ENCODE peak calls at places on chromosomes 12 and 14, in six cellular contexts. One of them, this sample, is unnamed.

GRCh38 chr14:104691546-104692260 is 2.3 kb downstream of the INF2 start:
- DNase-seq in heart right ventricle: no peak
- DNase-seq in heart left ventricle: no peak
- DNase-seq in mammary epithelial cell: no peak
- DNase-seq in endothelial cell of umbilical vein: no peak
- DNase-seq in endodermal cell: no peak
- DNase-seq in this sample: no peak

GRCh38 chr12:131892711-131893604 is 1.5 kb upstream of the ULK1 start:
- DNase-seq in heart right ventricle: no peak
- DNase-seq in heart left ventricle: no peak
- DNase-seq in mammary epithelial cell: no peak
- DNase-seq in endothelial cell of umbilical vein: no peak
- DNase-seq in endodermal cell: peak; percentile 67
- DNase-seq in this sample: no peak

GRCh38 chr12:23472329-23472971 is 477.0 kb downstream of the SOX5 start:
- DNase-seq in heart right ventricle: no peak
- DNase-seq in heart left ventricle: no peak
- DNase-seq in mammary epithelial cell: peak; percentile 89
- DNase-seq in endothelial cell of umbilical vein: no peak
- DNase-seq in endodermal cell: peak; percentile 73
- DNase-seq in this sample: no peak

GRCh38 chr14:68547305-68548193 is 245.3 kb downstream of the ZFP36L1 start:
- DNase-seq in heart right ventricle: peak; percentile 62
- DNase-seq in heart left ventricle: peak; percentile 56
- DNase-seq in mammary epithelial cell: peak; percentile 99
- DNase-seq in endothelial cell of umbilical vein: no peak
- DNase-seq in endodermal cell: no peak
- DNase-seq in this sample: peak; percentile 56

GRCh38 chr12:108821407-108822397 is 35.7 kb downstream of the SSH1 start:
- DNase-seq in heart right ventricle: no peak
- DNase-seq in heart left ventricle: no peak
- DNase-seq in mammary epithelial cell: peak; percentile 40
- DNase-seq in endothelial cell of umbilical vein: no peak
- DNase-seq in endodermal cell: no peak
- DNase-seq in this sample: no peak

GRCh38 chr14:57526942-57527341 is 33.3 kb upstream of the CCDC198 start:
- DNase-seq in heart right ventricle: no peak
- DNase-seq in heart left ventricle: no peak
- DNase-seq in mammary epithelial cell: no peak
- DNase-seq in endothelial cell of umbilical vein: no peak
- DNase-seq in endodermal cell: peak; percentile 86
- DNase-seq in this sample: peak; percentile 35

GRCh38 chr12:11577658-11578260 is 71.7 kb upstream of the ETV6 start:
- DNase-seq in heart right ventricle: no peak
- DNase-seq in heart left ventricle: no peak
- DNase-seq in mammary epithelial cell: peak; percentile 57
- DNase-seq in endothelial cell of umbilical vein: no peak
- DNase-seq in endodermal cell: no peak
- DNase-seq in this sample: no peak

GRCh38 chr12:57864811-57865751 is 18.6 kb upstream of the CTDSP2 start:
- DNase-seq in heart right ventricle: peak; percentile 77
- DNase-seq in heart left ventricle: peak; percentile 80
- DNase-seq in mammary epithelial cell: peak; percentile 74
- DNase-seq in endothelial cell of umbilical vein: peak; percentile 81
- DNase-seq in endodermal cell: peak; percentile 89
- DNase-seq in this sample: peak; percentile 78

GRCh38 chr12:94271351-94271750 is 123.0 kb downstream of the PLXNC1 start:
- DNase-seq in heart right ventricle: no peak
- DNase-seq in heart left ventricle: no peak
- DNase-seq in mammary epithelial cell: no peak
- DNase-seq in endothelial cell of umbilical vein: no peak
- DNase-seq in endodermal cell: no peak
- DNase-seq in this sample: no peak

GRCh38 chr12:23550753-23551152 is 398.7 kb downstream of the SOX5 start:
- DNase-seq in heart right ventricle: no peak
- DNase-seq in heart left ventricle: no peak
- DNase-seq in mammary epithelial cell: no peak
- DNase-seq in endothelial cell of umbilical vein: no peak
- DNase-seq in endodermal cell: no peak
- DNase-seq in this sample: no peak

GRCh38 chr14:73457050-73457934 is 1.1 kb downstream of the NUMB start:
- DNase-seq in heart right ventricle: peak; percentile 33
- DNase-seq in heart left ventricle: peak; percentile 49
- DNase-seq in mammary epithelial cell: peak; percentile 78
- DNase-seq in endothelial cell of umbilical vein: peak; percentile 43
- DNase-seq in endodermal cell: peak; percentile 84
- DNase-seq in this sample: peak; percentile 37

GRCh38 chr12:47903151-47903611 is 1.6 kb downstream of the VDR start:
- DNase-seq in heart right ventricle: no peak
- DNase-seq in heart left ventricle: no peak
- DNase-seq in mammary epithelial cell: peak; percentile 55
- DNase-seq in endothelial cell of umbilical vein: no peak
- DNase-seq in endodermal cell: peak; percentile 43
- DNase-seq in this sample: no peak

GRCh38 chr12:132686831-132687210 is 321 bp downstream of the POLE start:
- DNase-seq in heart right ventricle: no peak
- DNase-seq in heart left ventricle: peak; percentile 32
- DNase-seq in mammary epithelial cell: no peak
- DNase-seq in endothelial cell of umbilical vein: no peak
- DNase-seq in endodermal cell: no peak
- DNase-seq in this sample: peak; percentile 60

GRCh38 chr14:88518592-88519512 is 36.0 kb downstream of the PTPN21 start:
- DNase-seq in heart right ventricle: no peak
- DNase-seq in heart left ventricle: no peak
- DNase-seq in mammary epithelial cell: peak; percentile 73
- DNase-seq in endothelial cell of umbilical vein: peak; percentile 6
- DNase-seq in endodermal cell: no peak
- DNase-seq in this sample: peak; percentile 1

GRCh38 chr12:38124247-38125012 is 192.1 kb upstream of the ALG10B start:
- DNase-seq in heart right ventricle: no peak
- DNase-seq in heart left ventricle: no peak
- DNase-seq in mammary epithelial cell: no peak
- DNase-seq in endothelial cell of umbilical vein: no peak
- DNase-seq in endodermal cell: no peak
- DNase-seq in this sample: no peak

GRCh38 chr12:47863467-47863866 is 41.3 kb downstream of the VDR start:
- DNase-seq in heart right ventricle: no peak
- DNase-seq in heart left ventricle: no peak
- DNase-seq in mammary epithelial cell: peak; percentile 91
- DNase-seq in endothelial cell of umbilical vein: no peak
- DNase-seq in endodermal cell: peak; percentile 35
- DNase-seq in this sample: no peak

GRCh38 chr12:51973560-51973959 is 22.1 kb downstream of the ACVR1B start:
- DNase-seq in heart right ventricle: no peak
- DNase-seq in heart left ventricle: no peak
- DNase-seq in mammary epithelial cell: no peak
- DNase-seq in endothelial cell of umbilical vein: peak; percentile 21
- DNase-seq in endodermal cell: no peak
- DNase-seq in this sample: no peak

GRCh38 chr14:59600211-59600945 is 23.8 kb upstream of the CCDC175 start:
- DNase-seq in heart right ventricle: no peak
- DNase-seq in heart left ventricle: no peak
- DNase-seq in mammary epithelial cell: no peak
- DNase-seq in endothelial cell of umbilical vein: no peak
- DNase-seq in endodermal cell: no peak
- DNase-seq in this sample: no peak

GRCh38 chr14:22556021-22556989 is 32.7 kb downstream of the DAD1 start:
- DNase-seq in heart right ventricle: peak; percentile 46
- DNase-seq in heart left ventricle: peak; percentile 59
- DNase-seq in mammary epithelial cell: peak; percentile 99
- DNase-seq in endothelial cell of umbilical vein: peak; percentile 52
- DNase-seq in endodermal cell: no peak
- DNase-seq in this sample: no peak

GRCh38 chr14:22555573-22556011 is 33.4 kb downstream of the DAD1 start:
- DNase-seq in heart right ventricle: no peak
- DNase-seq in heart left ventricle: no peak
- DNase-seq in mammary epithelial cell: peak; percentile 61
- DNase-seq in endothelial cell of umbilical vein: no peak
- DNase-seq in endodermal cell: no peak
- DNase-seq in this sample: no peak

GRCh38 chr14:22556990-22557623 is 31.9 kb downstream of the DAD1 start:
- DNase-seq in heart right ventricle: peak; percentile 85
- DNase-seq in heart left ventricle: peak; percentile 87
- DNase-seq in mammary epithelial cell: peak; percentile 67
- DNase-seq in endothelial cell of umbilical vein: peak; percentile 71
- DNase-seq in endodermal cell: peak; percentile 95
- DNase-seq in this sample: peak; percentile 88

GRCh38 chr14:22553445-22553844 is 35.6 kb downstream of the DAD1 start:
- DNase-seq in heart right ventricle: no peak
- DNase-seq in heart left ventricle: no peak
- DNase-seq in mammary epithelial cell: no peak
- DNase-seq in endothelial cell of umbilical vein: no peak
- DNase-seq in endodermal cell: no peak
- DNase-seq in this sample: no peak

GRCh38 chr14:22554706-22555572 is 34.1 kb downstream of the DAD1 start:
- DNase-seq in heart right ventricle: no peak
- DNase-seq in heart left ventricle: no peak
- DNase-seq in mammary epithelial cell: no peak
- DNase-seq in endothelial cell of umbilical vein: no peak
- DNase-seq in endodermal cell: no peak
- DNase-seq in this sample: no peak
- H3K4me3 ChIP-seq in heart right ventricle: no peak overlapping the region
- H3K4me3 ChIP-seq in heart left ventricle: no peak overlapping the region
- H3K4me3 ChIP-seq in mammary epithelial cell: no peak overlapping the region
- H3K4me3 ChIP-seq in endothelial cell of umbilical vein: no peak overlapping the region
- H3K4me3 ChIP-seq in endodermal cell: no peak overlapping the region
- H3K4me3 ChIP-seq in this sample: no peak overlapping the region

GRCh38 chr12:65098364-65098763 is 22.7 kb downstream of the WIF1 start:
- DNase-seq in heart right ventricle: no peak
- DNase-seq in heart left ventricle: no peak
- DNase-seq in mammary epithelial cell: no peak
- DNase-seq in endothelial cell of umbilical vein: no peak
- DNase-seq in endodermal cell: no peak
- DNase-seq in this sample: no peak
- H3K27ac ChIP-seq in heart right ventricle: no peak overlapping the region
- H3K27ac ChIP-seq in heart left ventricle: no peak overlapping the region
- H3K27ac ChIP-seq in mammary epithelial cell: no peak overlapping the region
- H3K27ac ChIP-seq in endothelial cell of umbilical vein: no peak overlapping the region
- H3K27ac ChIP-seq in endodermal cell: no peak overlapping the region
- H3K27ac ChIP-seq in this sample: no peak overlapping the region

DNA sequence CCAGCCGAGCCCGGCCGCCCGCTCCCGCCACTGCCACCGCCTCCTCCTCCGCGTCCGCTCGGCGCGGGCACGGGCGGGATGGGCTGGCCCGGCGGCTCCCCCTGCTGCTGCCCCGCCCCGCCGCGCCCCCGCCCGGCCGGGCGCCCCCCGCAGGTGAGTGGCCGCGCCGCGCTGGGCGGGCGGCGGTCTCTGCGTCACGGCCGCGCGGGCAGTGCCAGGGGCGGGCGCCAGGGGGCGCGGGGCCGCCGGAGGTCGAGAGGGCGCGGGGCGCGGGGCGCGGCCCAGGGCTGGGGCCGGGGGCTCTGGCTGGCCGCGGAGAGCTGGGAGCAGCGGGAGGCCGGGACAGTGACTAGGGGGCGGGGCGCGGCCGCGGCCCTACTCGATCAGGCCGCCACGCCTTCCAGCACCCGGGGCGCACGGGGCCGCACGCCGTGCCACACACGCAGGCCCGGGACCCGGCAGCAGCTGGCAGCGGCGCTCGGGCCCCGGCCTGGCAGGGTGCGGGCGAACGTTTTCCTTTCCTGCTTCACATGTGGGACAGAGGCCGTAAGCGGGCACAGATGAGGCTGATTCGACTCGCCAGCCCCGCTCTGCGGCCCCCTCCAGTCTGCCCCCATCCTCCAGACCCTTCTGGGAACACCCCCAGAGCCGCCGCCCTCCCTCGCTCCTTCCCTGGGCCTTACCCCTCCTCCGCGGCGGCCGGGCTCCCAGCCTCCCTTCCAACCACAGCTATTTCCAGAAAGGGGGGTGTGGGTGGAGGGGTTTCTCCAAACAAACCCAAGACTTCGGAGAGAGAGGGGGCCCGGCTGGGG is 2.4 kb upstream of the TNS2 start:
- DNase-seq in heart right ventricle: peak; percentile 83
- DNase-seq in heart left ventricle: peak; percentile 86
- DNase-seq in mammary epithelial cell: no peak
- DNase-seq in endothelial cell of umbilical vein: peak; percentile 32
- DNase-seq in endodermal cell: peak; percentile 95
- DNase-seq in this sample: peak; percentile 69
- H3K4me1 ChIP-seq in heart right ventricle: peaks cover 85% of the 10 kb centered on the region
- H3K4me1 ChIP-seq in heart left ventricle: peaks cover 36% of the 10 kb centered on the region
- H3K4me1 ChIP-seq in mammary epithelial cell: peaks cover 67% of the 10 kb centered on the region
- H3K4me1 ChIP-seq in endothelial cell of umbilical vein: peaks cover 52% of the 10 kb centered on the region
- H3K4me1 ChIP-seq in endodermal cell: peaks cover 39% of the 10 kb centered on the region
- H3K4me1 ChIP-seq in this sample: peaks cover 36% of the 10 kb centered on the region

GRCh38 chr12:53986686-53987180 is 1.8 kb downstream of the HOXC10 start:
- DNase-seq in heart right ventricle: no peak
- DNase-seq in heart left ventricle: no peak
- DNase-seq in mammary epithelial cell: no peak
- DNase-seq in endothelial cell of umbilical vein: no peak
- DNase-seq in endodermal cell: no peak
- DNase-seq in this sample: no peak

GRCh38 chr12:53987748-53988147 is 2.8 kb downstream of the HOXC10 start:
- DNase-seq in heart right ventricle: no peak
- DNase-seq in heart left ventricle: no peak
- DNase-seq in mammary epithelial cell: no peak
- DNase-seq in endothelial cell of umbilical vein: no peak
- DNase-seq in endodermal cell: no peak
- DNase-seq in this sample: no peak

GRCh38 chr12:53985358-53985899 is 483 bp downstream of the HOXC10 start:
- DNase-seq in heart right ventricle: no peak
- DNase-seq in heart left ventricle: no peak
- DNase-seq in mammary epithelial cell: no peak
- DNase-seq in endothelial cell of umbilical vein: peak; percentile 20
- DNase-seq in endodermal cell: peak; percentile 80
- DNase-seq in this sample: peak; percentile 67

GRCh38 chr12:53984901-53985357 is at the start of gene HOXC10:
- DNase-seq in heart right ventricle: peak; percentile 49
- DNase-seq in heart left ventricle: peak; percentile 63
- DNase-seq in mammary epithelial cell: peak; percentile 75
- DNase-seq in endothelial cell of umbilical vein: peak; percentile 71
- DNase-seq in endodermal cell: peak; percentile 97
- DNase-seq in this sample: peak; percentile 99

GRCh38 chr12:53985900-53986685 is 1.1 kb downstream of the HOXC10 start:
- DNase-seq in heart right ventricle: no peak
- DNase-seq in heart left ventricle: no peak
- DNase-seq in mammary epithelial cell: no peak
- DNase-seq in endothelial cell of umbilical vein: no peak
- DNase-seq in endodermal cell: peak; percentile 82
- DNase-seq in this sample: no peak
- H3K4me3 ChIP-seq in heart right ventricle: peak overlapping the region; percentile 3
- H3K4me3 ChIP-seq in heart left ventricle: no peak overlapping the region
- H3K4me3 ChIP-seq in mammary epithelial cell: no peak overlapping the region
- H3K4me3 ChIP-seq in endothelial cell of umbilical vein: no peak overlapping the region
- H3K4me3 ChIP-seq in endodermal cell: no peak overlapping the region
- H3K4me3 ChIP-seq in this sample: peak overlapping the region; percentile 72

DNA sequence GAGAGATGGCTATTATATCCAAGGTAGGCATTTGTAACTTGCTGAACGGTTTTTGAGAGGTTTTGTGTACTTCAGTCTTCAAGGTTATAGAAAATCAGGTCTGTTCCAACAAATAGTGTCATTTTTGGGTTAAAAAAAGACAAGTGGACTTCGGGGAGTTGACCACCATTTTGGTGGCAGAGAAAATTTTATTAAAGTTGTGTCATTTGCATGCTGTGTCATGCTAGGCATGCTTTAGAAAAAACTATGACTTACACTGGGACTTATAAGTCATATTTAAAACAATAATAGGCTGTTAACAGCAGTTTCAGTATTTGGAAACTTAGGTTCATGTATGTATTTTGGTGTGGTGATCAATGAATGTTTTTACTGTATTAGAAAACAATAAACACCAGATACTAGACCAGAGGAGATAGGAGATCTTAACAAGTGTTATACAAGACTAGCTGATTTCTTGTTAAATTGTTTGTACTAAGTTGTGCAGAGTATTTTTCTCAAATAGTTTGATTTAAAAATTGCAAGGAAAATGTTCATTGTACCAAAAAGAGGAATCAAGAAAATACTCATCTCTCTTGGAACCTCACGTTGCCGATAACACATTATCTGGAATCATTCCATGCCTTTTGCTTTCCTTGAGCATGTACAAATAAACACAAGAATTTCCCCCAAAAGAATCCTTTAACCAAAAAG is 1.4 kb downstream of the RAN start:
- DNase-seq in heart right ventricle: no peak
- DNase-seq in heart left ventricle: no peak
- DNase-seq in mammary epithelial cell: peak; percentile 11
- DNase-seq in endothelial cell of umbilical vein: no peak
- DNase-seq in endodermal cell: no peak
- DNase-seq in this sample: no peak
- H3K27ac ChIP-seq in heart right ventricle: no peak overlapping the region
- H3K27ac ChIP-seq in heart left ventricle: no peak overlapping the region
- H3K27ac ChIP-seq in mammary epithelial cell: peak overlapping the region; percentile 89
- H3K27ac ChIP-seq in endothelial cell of umbilical vein: peak overlapping the region; percentile 70
- H3K27ac ChIP-seq in endodermal cell: no peak overlapping the region
- H3K27ac ChIP-seq in this sample: peak overlapping the region; percentile 96